ENCODE peak calls at places on chromosomes 5 and 9, in four cellular contexts. D is upper lobe of left lung, B is bronchial epithelial cell, F is heart left ventricle. K is an unnamed sample.
A peak's percentile ranks its signal among the peaks of the same experiment; 100 is the strongest.

GRCh38 chr9:136354592-136355085 is 8.9 kb downstream of the DNLZ start:
- DNase-seq in F (peak; percentile 79), B (peak; percentile 10), D (no peak), K (peak; percentile 84)

GRCh38 chr5:3312299-3312698 is 283.3 kb upstream of the IRX1 start:
- DNase-seq in D (no peak), B (no peak), F (no peak), K (no peak)

GRCh38 chr5:109865636-109866035 is 175.9 kb downstream of the MAN2A1 start:
- DNase-seq in B (peak; percentile 90), F (no peak), D (no peak), K (no peak)

GRCh38 chr9:113695901-113696300 is 180.2 kb upstream of the ZNF618 start:
- DNase-seq in F (no peak), B (peak; percentile 72), D (no peak), K (no peak)

GRCh38 chr5:154334406-154335041 is 111.3 kb upstream of the SAP30L start:
- DNase-seq in B (no peak), D (no peak), F (no peak), K (no peak)

GRCh38 chr5:150428106-150428876 is 15.6 kb upstream of the CD74 start:
- DNase-seq in F (peak; percentile 81), D (no peak), B (no peak), K (peak; percentile 74)

GRCh38 chr5:4541334-4541733 is 598.8 kb upstream of the ADAMTS16 start:
- DNase-seq in F (no peak), D (no peak), B (no peak), K (no peak)

GRCh38 chr9:121921444-121921843 is 171.7 kb downstream of the TTLL11 start:
- DNase-seq in D (no peak), F (no peak), B (peak; percentile 21), K (no peak)

GRCh38 chr5:132026516-132027008 is 15.1 kb upstream of the ACSL6 start:
- DNase-seq in B (no peak), D (no peak), F (no peak), K (no peak)

GRCh38 chr9:20024159-20024571 is 235.3 kb upstream of the SLC24A2 start:
- DNase-seq in D (no peak), F (no peak), B (no peak), K (no peak)

GRCh38 chr5:176693477-176693851 is 46.2 kb downstream of the TSPAN17 start:
- DNase-seq in B (no peak), D (no peak), F (no peak), K (no peak)

GRCh38 chr9:72362118-72362531 is 2.9 kb downstream of the ZFAND5 start:
- DNase-seq in D (no peak), F (no peak), B (peak; percentile 66), K (no peak)

GRCh38 chr5:5234912-5235311 is 94.8 kb downstream of the ADAMTS16 start:
- DNase-seq in F (no peak), B (no peak), D (no peak), K (no peak)

GRCh38 chr5:131042021-131042789 is 122.9 kb downstream of the HINT1 start:
- DNase-seq in D (no peak), F (no peak), B (no peak), K (no peak)

GRCh38 chr9:82681809-82682208 is 381.1 kb downstream of the RASEF start:
- DNase-seq in F (no peak), D (no peak), B (no peak), K (no peak)

GRCh38 chr9:127340721-127341120 is 56.2 kb upstream of the SLC2A8 start:
- DNase-seq in D (no peak), F (peak; percentile 46), B (no peak), K (no peak)

GRCh38 chr5:139575751-139576150 is 14.6 kb downstream of the UBE2D2 start:
- DNase-seq in F (no peak), D (no peak), B (no peak), K (no peak)

GRCh38 chr5:173926359-173926758 is 38.2 kb downstream of the CPEB4 start:
- DNase-seq in F (peak; percentile 52), B (peak; percentile 22), D (no peak), K (no peak)

GRCh38 chr5:35248843-35249780 is 18.8 kb upstream of the PRLR start:
- DNase-seq in D (no peak), F (no peak), B (no peak), K (no peak)

GRCh38 chr5:134549714-134550113 is 24.2 kb downstream of the JADE2 start:
- DNase-seq in D (no peak), B (peak; percentile 42), F (no peak), K (no peak)

GRCh38 chr5:138743506-138743905 is 9.7 kb upstream of the CTNNA1 start:
- DNase-seq in B (no peak), F (no peak), D (no peak), K (no peak)

GRCh38 chr5:22699319-22699718 is 153.8 kb downstream of the CDH12 start:
- DNase-seq in B (no peak), D (no peak), F (no peak), K (no peak)

GRCh38 chr9:17013010-17013409 is 121.8 kb upstream of the CNTLN start:
- DNase-seq in B (peak; percentile 69), F (no peak), D (no peak), K (no peak)

GRCh38 chr5:176639981-176640380 is 7.3 kb upstream of the TSPAN17 start:
- DNase-seq in F (peak; percentile 60), B (no peak), D (no peak), K (peak; percentile 84)

GRCh38 chr5:176793736-176794135 is 16.6 kb upstream of the UNC5A start:
- DNase-seq in F (no peak), B (no peak), D (no peak), K (no peak)

GRCh38 chr9:137305060-137305787 is 3.2 kb upstream of the NRARP start:
- DNase-seq in B (peak; percentile 55), F (peak; percentile 77), D (peak; percentile 92), K (no peak)

GRCh38 chr5:30994170-30994569 is 199.3 kb upstream of the CDH6 start:
- DNase-seq in B (peak; percentile 12), F (no peak), D (no peak), K (no peak)

GRCh38 chr9:114120192-114121014 is 21.3 kb upstream of the KIF12 start:
- DNase-seq in B (no peak), D (no peak), F (no peak), K (no peak)

GRCh38 chr5:112960316-112960715 is 16.3 kb upstream of the DCP2 start:
- DNase-seq in B (no peak), F (no peak), D (no peak), K (no peak)

GRCh38 chr9:10534863-10535262 is 77.9 kb downstream of the PTPRD start:
- DNase-seq in B (no peak), F (no peak), D (no peak), K (no peak)

GRCh38 chr9:78158286-78158685 is 77.6 kb upstream of the CEP78 start:
- DNase-seq in B (no peak), D (no peak), F (no peak), K (no peak)

GRCh38 chr5:76527685-76528161 is 95.5 kb downstream of the F2RL2 start:
- DNase-seq in F (no peak), D (no peak), B (peak; percentile 64), K (no peak)

GRCh38 chr9:126613656-126614055 is at the start of gene LMX1B:
- DNase-seq in D (peak; percentile 85), B (no peak), F (peak; percentile 77), K (no peak)

GRCh38 chr9:135039916-135040645 is 47.4 kb upstream of the OLFM1 start:
- DNase-seq in F (no peak), D (no peak), B (no peak), K (peak; percentile 27)

GRCh38 chr9:80842383-80842782 is 847.0 kb downstream of the TLE1 start:
- DNase-seq in D (no peak), F (no peak), B (peak; percentile 1), K (no peak)